ENCODE peak calls at places on chromosomes 5 and 9, in six cellular contexts. U is A549; F is brain microvascular endothelial cell; E is NCI-H1694 treated with DMSO at 0.1 percent for 48 hours; N is stimulated activated CD8-positive, alpha-beta memory T cell treated with anti-CD3 and anti-CD28 coated beads, Interleukin-4, amount 100 ng/mL, for 48 hours; X is activated naive CD4-positive, alpha-beta T cell treated with anti-CD3 and anti-CD28 coated beads, Interleukin-2, amount 50 U/mL, for 16 hours. D is an unnamed sample.

GRCh38 chr9:134331186-134332025 is 5.2 kb downstream of the RXRA start:
- DNase-seq in U (no peak), F (no peak), E (no peak), N (no peak), X (no peak), D (no peak)

GRCh38 chr9:87659534-87660419 is 66.1 kb upstream of the CTSL start:
- DNase-seq in U (no peak), F (no peak), E (no peak), N (no peak), X (no peak), D (no peak)

GRCh38 chr9:82109626-82110025 is 121.1 kb downstream of the SPATA31D1 start:
- DNase-seq in U (no peak), F (peak; percentile 38), E (no peak), N (no peak), X (no peak), D (no peak)

GRCh38 chr5:93010626-93011025 is 570.4 kb downstream of the NR2F1-AS1 start:
- DNase-seq in U (no peak), F (no peak), E (no peak), N (no peak), X (no peak), D (no peak)

GRCh38 chr5:177530638-177531037 is 13.9 kb upstream of the DDX41 start:
- DNase-seq in U (no peak), F (no peak), E (no peak), N (no peak), X (no peak), D (no peak)

GRCh38 chr5:137393196-137393993 is 105.7 kb downstream of the SPOCK1 start:
- DNase-seq in U (no peak), F (no peak), E (no peak), N (no peak), X (no peak), D (no peak)

GRCh38 chr9:30722065-30722464 is 1662.4 kb upstream of the ACO1 start:
- DNase-seq in U (no peak), F (no peak), E (no peak), N (no peak), X (no peak), D (peak; percentile 32)

GRCh38 chr5:14458414-14458813 is 123.2 kb upstream of the OTULINL start:
- DNase-seq in U (no peak), F (no peak), E (no peak), N (no peak), X (no peak), D (no peak)

GRCh38 chr5:169895876-169896275 is 84.4 kb downstream of the INSYN2B start:
- DNase-seq in U (no peak), F (no peak), E (no peak), N (no peak), X (no peak), D (no peak)

GRCh38 chr5:118793091-118793490 is 195.3 kb downstream of the DTWD2 start:
- DNase-seq in U (no peak), F (no peak), E (no peak), N (no peak), X (no peak), D (no peak)

GRCh38 chr5:6755941-6756340 is 42.7 kb downstream of the TENT4A start:
- DNase-seq in U (no peak), F (no peak), E (no peak), N (no peak), X (no peak), D (no peak)

GRCh38 chr5:80034962-80035821 is at the start of gene THBS4:
- DNase-seq in U (no peak), F (no peak), E (no peak), N (no peak), X (peak; percentile 17), D (peak; percentile 69)

GRCh38 chr5:88683506-88684135 is 199.4 kb downstream of the MEF2C start:
- DNase-seq in U (peak; percentile 47), F (no peak), E (no peak), N (no peak), X (no peak), D (peak; percentile 49)

GRCh38 chr9:35906923-35907699 is 1.1 kb downstream of the HRCT1 start:
- DNase-seq in U (no peak), F (peak; percentile 57), E (peak; percentile 9), N (no peak), X (no peak), D (no peak)

GRCh38 chr9:10055886-10056395 is 556.9 kb downstream of the PTPRD start:
- DNase-seq in U (no peak), F (no peak), E (no peak), N (no peak), X (no peak), D (no peak)

GRCh38 chr5:151812757-151813309 is 41.1 kb downstream of the G3BP1 start:
- DNase-seq in U (no peak), F (peak; percentile 22), E (no peak), N (no peak), X (no peak), D (no peak)

GRCh38 chr9:114086009-114086408 is 7.9 kb upstream of the AMBP start:
- DNase-seq in U (no peak), F (no peak), E (no peak), N (no peak), X (no peak), D (no peak)

GRCh38 chr9:108521063-108521462 is 334.7 kb downstream of the ACTL7B start:
- DNase-seq in U (no peak), F (peak; percentile 64), E (no peak), N (no peak), X (no peak), D (no peak)

GRCh38 chr5:178273665-178274541 is 41.3 kb upstream of the PHYKPL start:
- DNase-seq in U (no peak), F (no peak), E (no peak), N (no peak), X (no peak), D (no peak)

GRCh38 chr9:86614871-86615849 is 260.9 kb upstream of the TUT7 start:
- DNase-seq in U (no peak), F (peak; percentile 31), E (no peak), N (peak; percentile 40), X (no peak), D (no peak)